ENCODE peak calls at places on chromosome 12, in nine cellular contexts. J is HFF-Myc, R is foreskin fibroblast, G is mesenchymal stem cell, K is heart right ventricle, S is left lung, L is PC-3, V is bronchial epithelial cell, X is uterus. D is an unnamed sample.

GRCh38 chr12:97941686-97942354 is 479.2 kb downstream of the RMST start:
- DNase-seq in J (no peak), R (no peak), G (no peak), K (no peak), S (no peak), L (peak; percentile 10), V (peak; percentile 22), X (no peak), D (no peak)

GRCh38 chr12:11666651-11667050 is 17.2 kb downstream of the ETV6 start:
- DNase-seq in J (no peak), R (no peak), G (no peak), K (no peak), S (no peak), L (no peak), V (no peak), X (no peak), D (no peak)

GRCh38 chr12:95838125-95838524 is 20.6 kb upstream of the SNRPF start:
- DNase-seq in J (peak; percentile 92), R (peak; percentile 95), G (no peak), K (no peak), S (no peak), L (peak; percentile 85), V (peak; percentile 21), X (no peak), D (peak; percentile 89)

GRCh38 chr12:63228853-63229252 is 77.9 kb upstream of the AVPR1A start:
- DNase-seq in J (no peak), R (no peak), G (no peak), K (no peak), S (no peak), L (no peak), V (no peak), X (no peak), D (no peak)

GRCh38 chr12:46450279-46450748 is 77.7 kb upstream of the SLC38A2 start:
- DNase-seq in J (no peak), R (no peak), G (no peak), K (peak; percentile 67), S (peak; percentile 56), L (peak; percentile 65), V (no peak), X (peak; percentile 78), D (peak; percentile 31)

GRCh38 chr12:99152337-99152736 is 495.2 kb upstream of the GARIN6 start:
- DNase-seq in J (no peak), R (no peak), G (no peak), K (no peak), S (no peak), L (peak; percentile 72), V (no peak), X (no peak), D (no peak)

GRCh38 chr12:56128669-56129209 is 672 bp downstream of the ESYT1 start:
- DNase-seq in J (no peak), R (no peak), G (peak; percentile 55), K (no peak), S (no peak), L (no peak), V (peak; percentile 54), X (no peak), D (peak; percentile 51)

GRCh38 chr12:121253638-121254335 is 42.7 kb downstream of the CAMKK2 start:
- DNase-seq in J (no peak), R (no peak), G (no peak), K (no peak), S (peak; percentile 34), L (no peak), V (no peak), X (no peak), D (no peak)

GRCh38 chr12:93803408-93803807 is 126.2 kb downstream of the CRADD start:
- DNase-seq in J (no peak), R (peak; percentile 79), G (no peak), K (no peak), S (no peak), L (no peak), V (peak; percentile 72), X (no peak), D (peak; percentile 53)

GRCh38 chr12:110379201-110379600 is 24.3 kb downstream of the ANAPC7 start:
- DNase-seq in J (no peak), R (no peak), G (no peak), K (no peak), S (no peak), L (no peak), V (no peak), X (no peak), D (no peak)

GRCh38 chr12:6172086-6172485 is 28.1 kb upstream of the CD9 start:
- DNase-seq in J (no peak), R (no peak), G (no peak), K (no peak), S (no peak), L (no peak), V (no peak), X (no peak), D (no peak)

GRCh38 chr12:82708507-82708906 is 21.8 kb downstream of the TMTC2 start:
- DNase-seq in J (no peak), R (no peak), G (no peak), K (no peak), S (no peak), L (no peak), V (no peak), X (peak; percentile 61), D (peak; percentile 62)

GRCh38 chr12:96237465-96238077 is 43.4 kb downstream of the ELK3 start:
- DNase-seq in J (peak; percentile 89), R (peak; percentile 91), G (peak; percentile 94), K (peak; percentile 75), S (no peak), L (peak; percentile 93), V (peak; percentile 87), X (peak; percentile 86), D (no peak)

GRCh38 chr12:127260531-127260930 is 1006.4 kb upstream of the TMEM132C start:
- DNase-seq in J (no peak), R (peak; percentile 73), G (no peak), K (no peak), S (no peak), L (no peak), V (peak; percentile 32), X (no peak), D (no peak)

GRCh38 chr12:108563804-108564151 is 1.4 kb downstream of the ISCU start:
- DNase-seq in J (no peak), R (no peak), G (no peak), K (no peak), S (no peak), L (no peak), V (no peak), X (no peak), D (no peak)

GRCh38 chr12:6533653-6534157 is 612 bp upstream of the GAPDH start:
- DNase-seq in J (no peak), R (peak; percentile 87), G (no peak), K (peak; percentile 76), S (peak; percentile 89), L (peak; percentile 83), V (peak; percentile 70), X (peak; percentile 73), D (peak; percentile 94)

GRCh38 chr12:55057466-55057865 is 37.7 kb downstream of the NEUROD4 start:
- DNase-seq in J (no peak), R (no peak), G (no peak), K (no peak), S (no peak), L (no peak), V (no peak), X (no peak), D (peak; percentile 23)

GRCh38 chr12:132907216-132907615 is 19.8 kb upstream of the CHFR start:
- DNase-seq in J (no peak), R (peak; percentile 14), G (no peak), K (no peak), S (no peak), L (no peak), V (no peak), X (no peak), D (no peak)
- H3K4me3 ChIP-seq in J (no peak overlapping the region), R (no peak overlapping the region), G (no peak overlapping the region), K (no peak overlapping the region), S (no peak overlapping the region), L (no peak overlapping the region), V (no peak overlapping the region), X (peak overlapping the region; percentile 59), D (no peak overlapping the region)

DNA sequence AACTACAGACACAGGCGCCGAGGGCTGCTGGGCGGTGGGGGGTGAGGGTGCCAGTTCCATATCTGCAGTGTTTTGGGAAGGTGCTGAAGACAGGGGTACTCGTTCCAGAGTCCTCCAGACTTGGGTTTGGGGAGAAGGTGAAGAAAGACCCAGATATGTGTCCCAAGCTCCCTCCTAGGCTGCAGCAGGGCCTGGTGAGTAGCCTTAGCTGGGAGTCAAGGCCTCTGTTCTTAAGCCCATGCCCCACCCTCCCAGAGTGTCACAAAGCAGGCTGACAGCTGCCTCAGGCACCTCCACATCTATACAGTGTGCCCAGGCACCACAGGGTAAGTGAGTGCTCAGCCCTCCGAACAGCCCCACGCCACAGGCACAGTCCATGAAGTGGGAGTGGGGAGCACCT is 4.3 kb downstream of the NCKAP5L start:
- DNase-seq in J (no peak), R (no peak), G (no peak), K (no peak), S (no peak), L (no peak), V (no peak), X (no peak), D (no peak)
- H3K4me3 ChIP-seq in J (no peak overlapping the region), R (no peak overlapping the region), G (no peak overlapping the region), K (no peak overlapping the region), S (no peak overlapping the region), L (no peak overlapping the region), V (no peak overlapping the region), X (no peak overlapping the region), D (no peak overlapping the region)

GRCh38 chr12:123761841-123762714 is at the start of gene DNAH10:
- DNase-seq in J (no peak), R (no peak), G (peak; percentile 15), K (no peak), S (peak; percentile 85), L (no peak), V (no peak), X (no peak), D (peak; percentile 43)
- H3K4me3 ChIP-seq in J (peak within 1 kb of the TSS; percentile 31), R (peak within 1 kb of the TSS; percentile 41), G (peak within 1 kb of the TSS; percentile 60), K (no peak within 1 kb of the TSS), S (peak within 1 kb of the TSS; percentile 47), L (no peak within 1 kb of the TSS), V (peak within 1 kb of the TSS; percentile 37), X (no peak within 1 kb of the TSS), D (peak within 1 kb of the TSS; percentile 46)

GRCh38 chr12:64428956-64429355 is 23.0 kb upstream of the TBK1 start:
- DNase-seq in J (no peak), R (no peak), G (no peak), K (no peak), S (no peak), L (no peak), V (no peak), X (no peak), D (no peak)

GRCh38 chr12:64433915-64434314 is 18.0 kb upstream of the TBK1 start:
- DNase-seq in J (no peak), R (no peak), G (no peak), K (no peak), S (no peak), L (no peak), V (no peak), X (no peak), D (no peak)

GRCh38 chr12:64431791-64432190 is 20.1 kb upstream of the TBK1 start:
- DNase-seq in J (no peak), R (no peak), G (no peak), K (no peak), S (no peak), L (no peak), V (no peak), X (no peak), D (no peak)

DNA sequence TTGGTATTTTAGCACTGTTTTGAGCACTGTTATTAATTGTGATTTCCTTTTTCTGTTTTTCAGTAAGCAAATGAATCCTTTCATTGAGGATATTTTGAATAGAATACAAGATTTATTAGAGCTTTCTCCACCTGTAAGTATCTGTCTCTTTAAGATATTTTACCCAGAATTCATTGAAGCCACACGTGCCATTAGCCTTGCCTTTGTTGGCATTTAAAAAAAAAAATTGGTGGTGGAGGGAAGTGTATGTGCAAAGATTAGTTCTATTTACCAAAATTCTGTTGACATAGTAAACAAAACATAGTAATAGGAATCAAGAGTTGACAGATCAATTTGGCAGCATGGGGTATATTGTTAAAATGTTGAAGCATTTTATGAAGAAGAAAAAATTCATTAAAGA is 23.8 kb downstream of the XPOT start:
- DNase-seq in J (no peak), R (no peak), G (no peak), K (no peak), S (no peak), L (no peak), V (no peak), X (no peak), D (no peak)
- H3K4me3 ChIP-seq in J (no peak overlapping the region), R (no peak overlapping the region), G (no peak overlapping the region), K (no peak overlapping the region), S (no peak overlapping the region), L (no peak overlapping the region), V (no peak overlapping the region), X (no peak overlapping the region), D (no peak overlapping the region)